ENCODE peak calls at places on chromosomes 2 and 18, in eight cellular contexts. M is CD8-positive, alpha-beta T cell; U is left lung; C is A549; W is lung; Q is upper lobe of left lung; E is lower lobe of right lung; D is heart right ventricle. A is an unnamed sample.
A peak's percentile ranks its signal among the peaks of the same experiment; 100 is the strongest.

GRCh38 chr2:60515751-60516226 is 37.7 kb downstream of the BCL11A start:
- ATAC-seq in M (no peak), U (peak; percentile 69), C (no peak), W (no peak), Q (peak; percentile 77), E (peak; percentile 73), D (no peak), A (no peak)

GRCh38 chr2:212794471-212794870 is 255.9 kb upstream of the ERBB4 start:
- ATAC-seq in M (no peak), U (no peak), C (no peak), W (no peak), Q (no peak), E (no peak), D (no peak), A (no peak)

GRCh38 chr2:158879229-158879903 is 84.2 kb downstream of the DAPL1 start:
- ATAC-seq in M (no peak), U (no peak), C (no peak), W (no peak), Q (no peak), E (no peak), D (no peak), A (no peak)

GRCh38 chr2:160375802-160376469 is 117.7 kb downstream of the RBMS1 start:
- ATAC-seq in M (no peak), U (peak; percentile 23), C (no peak), W (no peak), Q (peak; percentile 69), E (peak; percentile 57), D (peak; percentile 80), A (peak; percentile 52)

GRCh38 chr2:11071207-11071606 is 84.1 kb upstream of the SLC66A3 start:
- ATAC-seq in M (no peak), U (peak; percentile 85), C (no peak), W (no peak), Q (peak; percentile 56), E (peak; percentile 53), D (peak; percentile 42), A (no peak)

GRCh38 chr2:10655074-10655840 is 34.5 kb downstream of the NOL10 start:
- ATAC-seq in M (peak; percentile 19), U (no peak), C (no peak), W (no peak), Q (no peak), E (no peak), D (no peak), A (no peak)

GRCh38 chr2:42053791-42054656 is 6.2 kb downstream of the PKDCC start:
- ATAC-seq in M (no peak), U (no peak), C (no peak), W (no peak), Q (no peak), E (peak; percentile 11), D (peak; percentile 89), A (peak; percentile 78)

GRCh38 chr2:3193423-3194330 is 183.9 kb downstream of the EIPR1 start:
- ATAC-seq in M (no peak), U (no peak), C (no peak), W (no peak), Q (no peak), E (no peak), D (no peak), A (no peak)

GRCh38 chr18:23599809-23600208 is 13.5 kb upstream of the NPC1 start:
- ATAC-seq in M (no peak), U (no peak), C (no peak), W (no peak), Q (no peak), E (no peak), D (no peak), A (no peak)

GRCh38 chr2:27871805-27872204 is 18.4 kb downstream of the RBKS start:
- ATAC-seq in M (no peak), U (no peak), C (no peak), W (no peak), Q (no peak), E (no peak), D (no peak), A (no peak)

GRCh38 chr2:101406867-101407266 is 19.6 kb upstream of the CREG2 start:
- ATAC-seq in M (no peak), U (peak; percentile 34), C (no peak), W (no peak), Q (peak; percentile 52), E (no peak), D (no peak), A (no peak)

GRCh38 chr2:108034843-108035242 is 48.5 kb downstream of the SLC5A7 start:
- ATAC-seq in M (no peak), U (peak; percentile 60), C (no peak), W (no peak), Q (no peak), E (peak; percentile 62), D (no peak), A (no peak)
- TF ChIP-seq CTCF in M (no peak), U (peak; percentile 16), C (peak; percentile 23), W (no peak), Q (no peak), E (peak; percentile 15), D (no peak), A (no peak)

DNA sequence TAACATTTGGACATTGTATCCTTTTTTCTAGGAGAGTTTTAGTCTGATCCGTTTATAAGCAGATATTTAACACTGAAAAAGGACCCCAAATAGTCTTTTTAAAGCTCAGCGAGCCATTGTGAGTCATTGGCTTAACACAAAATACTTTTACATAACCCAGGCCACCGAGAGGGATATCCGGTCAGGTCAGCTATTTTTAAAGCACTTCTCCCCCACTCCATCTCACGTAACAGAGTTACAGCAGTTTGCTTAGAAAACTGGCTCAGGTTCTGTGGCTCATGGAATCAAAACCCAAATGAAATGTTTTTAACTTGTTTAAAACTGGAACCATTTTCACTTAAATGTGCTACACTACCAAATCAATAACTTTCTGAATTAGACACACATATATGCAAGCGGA is 23.9 kb downstream of the COL4A3 start:
- ATAC-seq in M (no peak), U (peak; percentile 72), C (no peak), W (peak; percentile 47), Q (no peak), E (peak; percentile 80), D (peak; percentile 90), A (no peak)
- H3K4me1 ChIP-seq in M (no peaks in the 10 kb centered on the region), U (no peaks in the 10 kb centered on the region), C (peaks cover 48% of the 10 kb centered on the region), W (peaks cover 9% of the 10 kb centered on the region), Q (no peaks in the 10 kb centered on the region), E (no peaks in the 10 kb centered on the region), D (peaks cover 26% of the 10 kb centered on the region), A (no peaks in the 10 kb centered on the region)

GRCh38 chr2:120438301-120439066 is 92.5 kb downstream of the INHBB start:
- ATAC-seq in M (no peak), U (no peak), C (no peak), W (no peak), Q (no peak), E (no peak), D (no peak), A (no peak)

GRCh38 chr2:120436885-120437603 is 91.1 kb downstream of the INHBB start:
- ATAC-seq in M (no peak), U (peak; percentile 48), C (peak; percentile 67), W (peak; percentile 12), Q (no peak), E (peak; percentile 21), D (no peak), A (no peak)

GRCh38 chr2:120436460-120436739 is 90.5 kb downstream of the INHBB start:
- ATAC-seq in M (no peak), U (no peak), C (no peak), W (no peak), Q (no peak), E (no peak), D (no peak), A (peak; percentile 29)

GRCh38 chr2:120439067-120439368 is 93.1 kb downstream of the INHBB start:
- ATAC-seq in M (no peak), U (no peak), C (no peak), W (no peak), Q (no peak), E (no peak), D (no peak), A (no peak)

GRCh38 chr2:120437604-120438000 is 91.7 kb downstream of the INHBB start:
- ATAC-seq in M (no peak), U (no peak), C (no peak), W (no peak), Q (no peak), E (no peak), D (no peak), A (no peak)
- TF ChIP-seq CTCF in M (no peak), U (no peak), C (no peak), W (no peak), Q (no peak), E (no peak), D (no peak), A (no peak)

DNA sequence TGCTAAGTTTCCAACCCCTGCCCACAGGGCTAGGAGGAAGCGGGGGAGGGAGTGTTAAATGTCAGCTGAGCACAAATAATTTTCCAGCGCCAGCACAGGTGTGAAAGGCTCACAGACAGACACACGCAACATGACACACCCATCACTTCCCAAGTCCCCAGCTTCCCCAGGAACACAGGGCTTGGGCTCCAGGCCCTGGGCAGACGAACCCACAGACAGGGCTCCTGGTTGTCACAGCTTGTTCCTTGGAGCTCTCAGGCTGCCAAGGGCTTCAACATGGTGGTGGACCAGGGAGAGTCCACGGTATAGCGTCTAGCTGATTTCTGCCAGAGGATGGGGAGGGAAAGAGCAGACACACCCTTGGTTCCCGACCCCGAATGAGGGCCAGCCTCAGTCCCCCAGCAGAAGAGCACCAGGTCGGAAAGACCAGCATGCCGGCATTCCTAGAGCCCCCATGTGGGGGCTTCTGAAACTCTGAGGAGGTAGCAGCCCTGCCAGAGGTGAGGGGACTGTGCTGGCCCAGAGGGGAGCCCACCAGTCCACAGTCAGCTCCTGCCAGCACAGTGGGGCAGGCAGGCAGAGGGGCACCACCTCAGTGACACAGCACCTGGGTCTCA is 1.9 kb downstream of the DUSP2 start:
- ATAC-seq in M (no peak), U (no peak), C (no peak), W (no peak), Q (no peak), E (no peak), D (no peak), A (no peak)
- H3K4me1 ChIP-seq in M (peaks cover 57% of the 10 kb centered on the region), U (peaks cover 52% of the 10 kb centered on the region), C (peaks cover 5% of the 10 kb centered on the region), W (no peaks in the 10 kb centered on the region), Q (peaks cover 20% of the 10 kb centered on the region), E (peaks cover 30% of the 10 kb centered on the region), D (peaks cover 37% of the 10 kb centered on the region), A (no peaks in the 10 kb centered on the region)

GRCh38 chr2:239589270-239589825 is 188.5 kb upstream of the HDAC4 start:
- ATAC-seq in M (no peak), U (no peak), C (no peak), W (no peak), Q (no peak), E (no peak), D (no peak), A (no peak)
- TF ChIP-seq CTCF in M (no peak), U (no peak), C (no peak), W (no peak), Q (no peak), E (no peak), D (no peak), A (no peak)

A was measured in gastroesophageal sphincter.